ENCODE peak calls at places on chromosomes 7 and 10, in five cellular contexts. One of them, this sample, is unnamed. For H3K36me3 and H3K27me3, the result is how much of the 10 kb centered on the place peaks cover.

GRCh38 chr7:132221356-132221755 is 354.9 kb downstream of the PLXNA4 start:
- DNase-seq in upper lobe of left lung: no peak
- DNase-seq in esophagus squamous epithelium: no peak
- DNase-seq in IMR-90: no peak
- DNase-seq in brain microvascular endothelial cell: no peak
- DNase-seq in this sample: no peak

GRCh38 chr10:11236234-11236633 is 218.6 kb downstream of the CELF2 start:
- DNase-seq in upper lobe of left lung: no peak
- DNase-seq in esophagus squamous epithelium: no peak
- DNase-seq in IMR-90: peak
- DNase-seq in brain microvascular endothelial cell: no peak
- DNase-seq in this sample: no peak

GRCh38 chr7:135706858-135707569 is 21.0 kb downstream of the SLC13A4 start:
- DNase-seq in upper lobe of left lung: no peak
- DNase-seq in esophagus squamous epithelium: no peak
- DNase-seq in IMR-90: peak
- DNase-seq in brain microvascular endothelial cell: no peak
- DNase-seq in this sample: no peak

GRCh38 chr10:48981310-48981907 is 41.8 kb upstream of the LRRC18 start:
- DNase-seq in upper lobe of left lung: peak
- DNase-seq in esophagus squamous epithelium: no peak
- DNase-seq in IMR-90: peak
- DNase-seq in brain microvascular endothelial cell: peak
- DNase-seq in this sample: peak

GRCh38 chr10:47361293-47361692 is 13.1 kb downstream of the RBP3 start:
- DNase-seq in upper lobe of left lung: no peak
- DNase-seq in esophagus squamous epithelium: no peak
- DNase-seq in IMR-90: peak
- DNase-seq in brain microvascular endothelial cell: peak
- DNase-seq in this sample: peak

GRCh38 chr7:154424370-154424769 is 372.2 kb downstream of the DPP6 start:
- DNase-seq in upper lobe of left lung: no peak
- DNase-seq in esophagus squamous epithelium: no peak
- DNase-seq in IMR-90: no peak
- DNase-seq in brain microvascular endothelial cell: no peak
- DNase-seq in this sample: no peak

GRCh38 chr10:6494934-6495592 is 85.0 kb downstream of the PRKCQ start:
- DNase-seq in upper lobe of left lung: no peak
- DNase-seq in esophagus squamous epithelium: no peak
- DNase-seq in IMR-90: no peak
- DNase-seq in brain microvascular endothelial cell: no peak
- DNase-seq in this sample: no peak

GRCh38 chr7:39664585-39664984 is 41.2 kb downstream of the RALA start:
- DNase-seq in upper lobe of left lung: no peak
- DNase-seq in esophagus squamous epithelium: no peak
- DNase-seq in IMR-90: no peak
- DNase-seq in brain microvascular endothelial cell: no peak
- DNase-seq in this sample: no peak

GRCh38 chr7:134546903-134547737 is 1.8 kb upstream of the AKR1B15 start:
- DNase-seq in upper lobe of left lung: no peak
- DNase-seq in esophagus squamous epithelium: no peak
- DNase-seq in IMR-90: peak
- DNase-seq in brain microvascular endothelial cell: no peak
- DNase-seq in this sample: peak

GRCh38 chr10:20100157-20100556 is 283.9 kb downstream of the PLXDC2 start:
- DNase-seq in upper lobe of left lung: no peak
- DNase-seq in esophagus squamous epithelium: no peak
- DNase-seq in IMR-90: peak
- DNase-seq in brain microvascular endothelial cell: peak
- DNase-seq in this sample: no peak

GRCh38 chr7:52634996-52635395 is 400.4 kb upstream of the POM121L12 start:
- DNase-seq in upper lobe of left lung: no peak
- DNase-seq in esophagus squamous epithelium: no peak
- DNase-seq in IMR-90: no peak
- DNase-seq in brain microvascular endothelial cell: no peak
- DNase-seq in this sample: no peak

GRCh38 chr10:72597897-72598296 is 28.0 kb downstream of the MICU1 start:
- DNase-seq in upper lobe of left lung: no peak
- DNase-seq in esophagus squamous epithelium: no peak
- DNase-seq in IMR-90: peak
- DNase-seq in brain microvascular endothelial cell: no peak
- DNase-seq in this sample: no peak

GRCh38 chr7:3042861-3043489 is 692 bp downstream of the CARD11 start:
- DNase-seq in upper lobe of left lung: peak
- DNase-seq in esophagus squamous epithelium: peak
- DNase-seq in IMR-90: no peak
- DNase-seq in brain microvascular endothelial cell: no peak
- DNase-seq in this sample: no peak

GRCh38 chr7:27689045-27689877 is 26.6 kb upstream of the HIBADH start:
- DNase-seq in upper lobe of left lung: peak
- DNase-seq in esophagus squamous epithelium: no peak
- DNase-seq in IMR-90: peak
- DNase-seq in brain microvascular endothelial cell: peak
- DNase-seq in this sample: no peak

GRCh38 chr7:47757946-47758371 is 176.0 kb upstream of the TNS3 start:
- DNase-seq in upper lobe of left lung: peak
- DNase-seq in esophagus squamous epithelium: no peak
- DNase-seq in IMR-90: peak
- DNase-seq in brain microvascular endothelial cell: peak
- DNase-seq in this sample: no peak

GRCh38 chr10:30155401-30155800 is 96.0 kb upstream of the JCAD start:
- DNase-seq in upper lobe of left lung: no peak
- DNase-seq in esophagus squamous epithelium: no peak
- DNase-seq in IMR-90: peak
- DNase-seq in brain microvascular endothelial cell: peak
- DNase-seq in this sample: peak

GRCh38 chr7:79608005-79608404 is 154.5 kb upstream of the MAGI2 start:
- DNase-seq in upper lobe of left lung: no peak
- DNase-seq in esophagus squamous epithelium: no peak
- DNase-seq in IMR-90: no peak
- DNase-seq in brain microvascular endothelial cell: no peak
- DNase-seq in this sample: no peak

GRCh38 chr10:118965096-118965495 is 64.4 kb upstream of the NANOS1 start:
- DNase-seq in upper lobe of left lung: no peak
- DNase-seq in esophagus squamous epithelium: no peak
- DNase-seq in IMR-90: no peak
- DNase-seq in brain microvascular endothelial cell: no peak
- DNase-seq in this sample: no peak

GRCh38 chr10:14125564-14125963 is 205.2 kb downstream of the FRMD4A start:
- DNase-seq in upper lobe of left lung: no peak
- DNase-seq in esophagus squamous epithelium: no peak
- DNase-seq in IMR-90: no peak
- DNase-seq in brain microvascular endothelial cell: no peak
- DNase-seq in this sample: no peak

GRCh38 chr7:82778021-82778420 is 334.4 kb upstream of the CACNA2D1 start:
- DNase-seq in upper lobe of left lung: no peak
- DNase-seq in esophagus squamous epithelium: no peak
- DNase-seq in IMR-90: peak
- DNase-seq in brain microvascular endothelial cell: no peak
- DNase-seq in this sample: no peak

GRCh38 chr10:93541402-93542357 is 24.8 kb upstream of the FFAR4 start:
- DNase-seq in upper lobe of left lung: no peak
- DNase-seq in esophagus squamous epithelium: no peak
- DNase-seq in IMR-90: peak
- DNase-seq in brain microvascular endothelial cell: peak
- DNase-seq in this sample: no peak

GRCh38 chr10:33441561-33441960 is 107.1 kb upstream of the NRP1 start:
- DNase-seq in upper lobe of left lung: no peak
- DNase-seq in esophagus squamous epithelium: no peak
- DNase-seq in IMR-90: no peak
- DNase-seq in brain microvascular endothelial cell: no peak
- DNase-seq in this sample: peak

GRCh38 chr7:31145339-31145738 is 93.2 kb downstream of the ADCYAP1R1 start:
- DNase-seq in upper lobe of left lung: no peak
- DNase-seq in esophagus squamous epithelium: no peak
- DNase-seq in IMR-90: no peak
- DNase-seq in brain microvascular endothelial cell: no peak
- DNase-seq in this sample: no peak

GRCh38 chr10:59865101-59865500 is 41.3 kb downstream of the CCDC6 start:
- DNase-seq in upper lobe of left lung: peak
- DNase-seq in esophagus squamous epithelium: no peak
- DNase-seq in IMR-90: peak
- DNase-seq in brain microvascular endothelial cell: no peak
- DNase-seq in this sample: no peak

GRCh38 chr10:75428434-75429158 is 2.8 kb upstream of the LRMDA start:
- DNase-seq in upper lobe of left lung: peak
- DNase-seq in esophagus squamous epithelium: no peak
- DNase-seq in IMR-90: peak
- DNase-seq in brain microvascular endothelial cell: peak
- DNase-seq in this sample: no peak

GRCh38 chr7:42227523-42227922 is 9.5 kb downstream of the GLI3 start:
- DNase-seq in upper lobe of left lung: peak
- DNase-seq in esophagus squamous epithelium: no peak
- DNase-seq in IMR-90: no peak
- DNase-seq in brain microvascular endothelial cell: no peak
- DNase-seq in this sample: no peak

GRCh38 chr10:42630537-42631134 is 7.7 kb downstream of the ZNF33B start:
- DNase-seq in upper lobe of left lung: no peak
- DNase-seq in esophagus squamous epithelium: no peak
- DNase-seq in IMR-90: no peak
- DNase-seq in brain microvascular endothelial cell: no peak
- DNase-seq in this sample: no peak

GRCh38 chr10:21976739-21977138 is 26.8 kb downstream of the DNAJC1 start:
- DNase-seq in upper lobe of left lung: no peak
- DNase-seq in esophagus squamous epithelium: no peak
- DNase-seq in IMR-90: peak
- DNase-seq in brain microvascular endothelial cell: peak
- DNase-seq in this sample: no peak

GRCh38 chr7:108716783-108717182 is 147.1 kb downstream of the DNAJB9 start:
- DNase-seq in upper lobe of left lung: no peak
- DNase-seq in esophagus squamous epithelium: no peak
- DNase-seq in IMR-90: peak
- DNase-seq in brain microvascular endothelial cell: peak
- DNase-seq in this sample: no peak

GRCh38 chr10:46094197-46094500 is 48.1 kb upstream of the MSMB start:
- DNase-seq in upper lobe of left lung: no peak
- DNase-seq in esophagus squamous epithelium: no peak
- DNase-seq in IMR-90: no peak
- DNase-seq in brain microvascular endothelial cell: no peak
- DNase-seq in this sample: no peak

GRCh38 chr7:73822319-73823173 is 8.2 kb upstream of the CLDN4 start:
- DNase-seq in upper lobe of left lung: peak
- DNase-seq in esophagus squamous epithelium: no peak
- DNase-seq in IMR-90: peak
- DNase-seq in brain microvascular endothelial cell: peak
- DNase-seq in this sample: peak

GRCh38 chr10:74227697-74228424 is 76.8 kb downstream of the ADK start:
- DNase-seq in upper lobe of left lung: no peak
- DNase-seq in esophagus squamous epithelium: no peak
- DNase-seq in IMR-90: peak
- DNase-seq in brain microvascular endothelial cell: peak
- DNase-seq in this sample: no peak

GRCh38 chr10:5665380-5666323 is 743 bp downstream of the ASB13 start:
- DNase-seq in upper lobe of left lung: peak
- DNase-seq in esophagus squamous epithelium: no peak
- DNase-seq in IMR-90: no peak
- DNase-seq in brain microvascular endothelial cell: no peak
- DNase-seq in this sample: peak

GRCh38 chr7:105268056-105268455 is 120.7 kb downstream of the SRPK2 start:
- DNase-seq in upper lobe of left lung: no peak
- DNase-seq in esophagus squamous epithelium: no peak
- DNase-seq in IMR-90: peak
- DNase-seq in brain microvascular endothelial cell: peak
- DNase-seq in this sample: no peak
- H3K4me3 ChIP-seq in upper lobe of left lung: peak
- H3K4me3 ChIP-seq in esophagus squamous epithelium: peak
- H3K4me3 ChIP-seq in IMR-90: no peak
- H3K4me3 ChIP-seq in brain microvascular endothelial cell: peak
- H3K4me3 ChIP-seq in this sample: peak

DNA sequence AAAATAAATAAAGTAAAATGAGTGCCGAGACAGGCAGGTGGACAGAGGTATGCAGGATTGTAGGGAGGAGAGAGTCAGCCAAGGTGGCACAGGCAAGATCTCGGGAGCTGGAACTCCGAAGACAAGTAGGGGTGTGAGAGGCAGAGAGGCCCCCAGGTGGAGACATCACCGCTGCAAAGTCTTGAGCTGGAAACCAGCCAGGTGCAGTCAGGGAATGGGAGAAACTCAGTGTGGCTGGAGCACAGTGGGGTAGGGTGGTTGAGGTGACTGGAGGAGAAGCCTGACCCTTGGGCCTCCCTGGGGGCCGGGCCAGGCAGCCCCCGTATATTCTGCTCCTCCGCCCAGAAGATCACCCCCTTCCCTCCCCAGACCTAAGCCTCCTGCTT is 4.2 kb downstream of the EPHB4 start:
- DNase-seq in upper lobe of left lung: no peak
- DNase-seq in esophagus squamous epithelium: no peak
- DNase-seq in IMR-90: no peak
- DNase-seq in brain microvascular endothelial cell: no peak
- DNase-seq in this sample: no peak
- H3K36me3 ChIP-seq in upper lobe of left lung: half or more
- H3K36me3 ChIP-seq in esophagus squamous epithelium: half or more
- H3K36me3 ChIP-seq in IMR-90: under half
- H3K36me3 ChIP-seq in brain microvascular endothelial cell: under half
- H3K36me3 ChIP-seq in this sample: under half

GRCh38 chr10:132790470-132790869 is 4.5 kb upstream of the NKX6-2 start:
- DNase-seq in upper lobe of left lung: no peak
- DNase-seq in esophagus squamous epithelium: no peak
- DNase-seq in IMR-90: no peak
- DNase-seq in brain microvascular endothelial cell: no peak
- DNase-seq in this sample: no peak
- H3K27me3 ChIP-seq in upper lobe of left lung: under half
- H3K27me3 ChIP-seq in esophagus squamous epithelium: under half
- H3K27me3 ChIP-seq in IMR-90: half or more
- H3K27me3 ChIP-seq in brain microvascular endothelial cell: under half
- H3K27me3 ChIP-seq in this sample: under half

DNA sequence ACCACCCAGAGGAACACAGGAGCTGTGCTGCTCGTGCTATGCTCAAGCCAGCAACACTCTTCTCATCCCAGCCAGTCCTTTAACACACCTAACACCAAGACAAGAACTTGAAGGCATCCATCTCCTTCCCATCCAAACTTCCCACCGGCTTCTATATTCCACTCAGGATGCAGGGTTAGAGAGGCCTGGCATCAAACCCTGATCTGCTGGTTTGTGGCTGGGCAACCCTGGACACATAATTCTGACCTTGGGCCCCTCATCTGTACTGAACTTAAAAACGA is 5.6 kb upstream of the MYO1G start:
- DNase-seq in upper lobe of left lung: no peak
- DNase-seq in esophagus squamous epithelium: no peak
- DNase-seq in IMR-90: no peak
- DNase-seq in brain microvascular endothelial cell: no peak
- DNase-seq in this sample: no peak
- H3K4me3 ChIP-seq in upper lobe of left lung: no peak
- H3K4me3 ChIP-seq in esophagus squamous epithelium: peak
- H3K4me3 ChIP-seq in IMR-90: no peak
- H3K4me3 ChIP-seq in brain microvascular endothelial cell: peak
- H3K4me3 ChIP-seq in this sample: peak

DNA sequence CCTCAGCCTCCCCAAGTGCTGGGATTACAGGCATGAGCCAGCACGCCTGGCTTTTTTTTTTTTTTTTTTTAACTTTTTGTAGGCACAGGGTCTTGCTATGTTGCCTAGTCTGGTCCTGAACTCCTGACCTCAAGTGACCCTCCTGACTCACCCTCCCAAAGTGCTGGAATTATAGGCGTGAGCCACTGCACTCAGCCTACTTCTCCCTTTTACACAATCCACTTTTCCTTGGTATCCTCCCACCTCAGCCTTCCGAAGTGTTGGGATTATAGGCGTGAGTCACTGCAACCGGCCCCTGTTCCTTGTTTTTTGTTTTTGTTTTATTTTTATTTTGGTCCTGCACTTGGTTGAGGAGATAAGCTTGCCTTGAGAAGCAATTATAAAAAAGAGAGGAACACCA is 75.9 kb upstream of the KMT2C start:
- DNase-seq in upper lobe of left lung: no peak
- DNase-seq in esophagus squamous epithelium: no peak
- DNase-seq in IMR-90: no peak
- DNase-seq in brain microvascular endothelial cell: no peak
- DNase-seq in this sample: peak
- H3K36me3 ChIP-seq in upper lobe of left lung: under half
- H3K36me3 ChIP-seq in esophagus squamous epithelium: under half
- H3K36me3 ChIP-seq in IMR-90: under half
- H3K36me3 ChIP-seq in brain microvascular endothelial cell: under half
- H3K36me3 ChIP-seq in this sample: under half